ENCODE peak calls at places on chromosomes 6 and 20, in nine cellular contexts. M is WTC11; F is HEK293T; O is iris pigment epithelial cell; W is heart left ventricle; T is upper lobe of right lung; G is CD8-positive, alpha-beta T cell; I is keratinocyte; K is HT1080. Z is an unnamed sample.

GRCh38 chr6:134419717-134420116 is 101.8 kb upstream of the SGK1 start:
- DNase-seq in M (no peak), F (no peak), O (no peak), W (no peak), T (no peak), G (no peak), I (no peak), K (no peak), Z (no peak)

GRCh38 chr6:142853244-142854180 is 91.5 kb downstream of the HIVEP2 start:
- DNase-seq in M (no peak), F (no peak), O (no peak), W (no peak), T (no peak), G (no peak), I (no peak), K (peak; percentile 46), Z (no peak)

GRCh38 chr6:163956571-163957407 is 542.3 kb downstream of the QKI start:
- DNase-seq in M (peak; percentile 83), F (peak; percentile 88), O (peak; percentile 79), W (peak; percentile 85), T (peak; percentile 81), G (peak; percentile 51), I (peak; percentile 30), K (peak; percentile 77), Z (peak; percentile 34)

GRCh38 chr20:58630063-58630462 is 21.0 kb upstream of the STX16 start:
- DNase-seq in M (no peak), F (no peak), O (peak; percentile 69), W (no peak), T (no peak), G (no peak), I (no peak), K (peak; percentile 75), Z (no peak)

GRCh38 chr6:54194067-54194466 is 82.8 kb downstream of the MLIP start:
- DNase-seq in M (no peak), F (no peak), O (peak; percentile 82), W (no peak), T (no peak), G (no peak), I (peak; percentile 1), K (peak; percentile 62), Z (no peak)

GRCh38 chr6:104705095-104705707 is 154.5 kb downstream of the HACE1 start:
- DNase-seq in M (no peak), F (no peak), O (peak; percentile 93), W (no peak), T (no peak), G (peak; percentile 8), I (peak; percentile 26), K (peak; percentile 97), Z (no peak)

GRCh38 chr6:11490996-11491395 is 46.6 kb upstream of the TMEM170B start:
- DNase-seq in M (no peak), F (no peak), O (no peak), W (no peak), T (no peak), G (no peak), I (no peak), K (no peak), Z (no peak)

GRCh38 chr20:19110866-19111460 is 101.5 kb upstream of the SLC24A3 start:
- DNase-seq in M (no peak), F (no peak), O (no peak), W (no peak), T (no peak), G (no peak), I (no peak), K (no peak), Z (no peak)